ENCODE peak calls at places on chromosomes 12 and 14, in nine cellular contexts. J is fibroblast of pulmonary artery, N is A549, H is heart right ventricle, S is foreskin keratinocyte, W is fibroblast of the aortic adventitia, V is PC-3, L is ovary, D is GM13977. K is an unnamed sample.

GRCh38 chr12:9731393-9731792 is 1.5 kb downstream of the CLECL1 start:
- DNase-seq in D (no peak), N (no peak), W (no peak), H (no peak), V (no peak), J (no peak), L (no peak), S (no peak), K (no peak)

GRCh38 chr14:102901633-102902032 is 20.8 kb upstream of the AMN start:
- DNase-seq in H (no peak), V (no peak), J (no peak), D (peak; percentile 95), L (no peak), W (no peak), N (no peak), S (no peak), K (no peak)

GRCh38 chr12:67088401-67089118 is 180.6 kb upstream of the CAND1 start:
- DNase-seq in S (no peak), J (no peak), D (no peak), N (no peak), L (no peak), V (no peak), W (no peak), H (no peak), K (no peak)

GRCh38 chr12:10069099-10069498 is 29.7 kb downstream of the CLEC1A start:
- DNase-seq in H (no peak), N (no peak), L (no peak), V (no peak), J (peak; percentile 3), S (no peak), W (no peak), D (no peak), K (peak; percentile 64)

GRCh38 chr12:124482901-124483799 is 84.3 kb downstream of the NCOR2 start:
- DNase-seq in J (no peak), W (no peak), V (no peak), L (no peak), S (no peak), D (no peak), N (no peak), H (no peak), K (no peak)

GRCh38 chr12:46269429-46270241 is 792 bp upstream of the SLC38A1 start:
- DNase-seq in V (peak; percentile 76), H (no peak), W (no peak), D (peak; percentile 78), L (no peak), S (peak; percentile 66), J (no peak), N (peak; percentile 52), K (no peak)

GRCh38 chr12:31491395-31491794 is 99.5 kb downstream of the DENND5B start:
- DNase-seq in N (no peak), J (no peak), W (no peak), V (no peak), L (no peak), S (no peak), H (no peak), D (no peak), K (no peak)

GRCh38 chr12:67535176-67535575 is 113.4 kb upstream of the DYRK2 start:
- DNase-seq in S (no peak), W (no peak), H (no peak), N (no peak), L (no peak), D (no peak), V (no peak), J (no peak), K (no peak)

GRCh38 chr14:74299061-74299545 is 3.6 kb downstream of the ABCD4 start:
- DNase-seq in J (peak; percentile 60), V (peak; percentile 31), W (peak; percentile 25), H (no peak), N (no peak), D (no peak), L (no peak), S (no peak), K (peak; percentile 58)

GRCh38 chr14:74301594-74302159 is 1.1 kb downstream of the ABCD4 start:
- DNase-seq in N (no peak), H (no peak), D (no peak), V (no peak), W (no peak), L (no peak), J (no peak), S (no peak), K (no peak)

GRCh38 chr14:74302160-74302628 is 540 bp downstream of the ABCD4 start:
- DNase-seq in L (no peak), W (peak; percentile 68), D (peak; percentile 67), J (peak; percentile 62), H (no peak), N (peak; percentile 71), V (peak; percentile 43), S (no peak), K (peak; percentile 59)

GRCh38 chr14:74308695-74309094 is 6.0 kb upstream of the ABCD4 start:
- DNase-seq in D (no peak), J (no peak), W (no peak), L (no peak), V (no peak), H (no peak), N (no peak), S (no peak), K (no peak)

DNA sequence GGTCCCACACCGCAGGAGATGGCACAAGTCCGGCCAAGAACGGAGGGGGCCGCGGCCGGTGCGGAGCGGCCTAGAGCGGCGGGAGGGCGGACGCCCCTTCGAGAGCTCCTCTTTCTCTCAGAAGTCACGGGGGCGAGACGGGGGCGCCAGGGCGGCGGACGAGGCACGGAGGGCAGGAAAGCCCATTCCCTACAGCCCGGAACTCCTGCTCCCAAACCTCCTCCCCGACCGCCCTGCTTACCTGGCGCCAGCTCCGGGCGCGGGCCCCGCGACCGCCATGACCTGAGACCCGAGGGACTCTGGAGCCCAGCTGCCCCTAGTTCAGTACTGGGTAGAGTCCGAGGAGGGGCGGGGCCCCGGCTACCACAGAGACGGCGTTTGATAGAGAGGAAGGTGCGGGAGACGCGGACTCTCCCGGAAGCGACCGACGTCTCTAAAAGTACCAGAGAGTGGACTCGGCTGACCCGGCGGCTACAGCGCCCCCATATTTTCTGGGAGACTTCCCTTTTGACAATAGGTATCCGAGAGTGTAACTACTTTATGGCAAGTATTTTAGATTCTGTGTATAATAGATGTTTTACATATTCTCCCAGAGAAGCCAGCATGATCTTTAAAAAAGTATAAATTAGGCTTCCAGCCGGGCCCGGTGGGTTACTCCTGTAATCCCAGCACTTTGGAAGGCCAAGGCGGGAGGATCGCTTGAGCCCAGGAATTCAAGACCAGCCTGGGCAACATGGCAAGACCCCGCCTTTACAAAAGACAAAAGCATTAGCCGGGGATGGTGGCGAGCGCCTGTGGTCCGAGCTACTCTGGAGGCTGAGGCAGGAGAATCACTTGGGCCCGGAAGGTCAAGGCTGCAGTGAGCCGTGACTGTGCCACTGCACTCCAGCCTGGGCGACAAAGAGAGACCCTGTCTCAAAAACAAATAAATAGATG is at the start of gene ABCD4:
- DNase-seq in W (peak; percentile 91), J (peak; percentile 93), L (peak; percentile 91), S (peak; percentile 65), V (peak; percentile 94), H (peak; percentile 93), N (peak; percentile 85), D (peak; percentile 89), K (peak; percentile 90)
- TF ChIP-seq CTCF in W (peak; percentile 36), J (peak; percentile 30), L (no peak), S (peak; percentile 91), V (peak; percentile 83), H (peak; percentile 67), N (peak; percentile 83), D (peak; percentile 72), K (peak; percentile 51)

GRCh38 chr14:61889914-61890351 is 127.7 kb downstream of the SNAPC1 start:
- DNase-seq in H (no peak), L (no peak), W (no peak), J (no peak), V (no peak), N (no peak), D (peak; percentile 62), S (no peak), K (no peak)
- TF ChIP-seq CTCF in H (no peak), L (no peak), W (no peak), J (no peak), V (no peak), N (no peak), D (no peak), S (no peak), K (no peak)

GRCh38 chr12:61991663-61992062 is 268.5 kb upstream of the USP15 start:
- DNase-seq in V (no peak), N (no peak), S (no peak), D (no peak), W (no peak), J (no peak), L (no peak), H (no peak), K (no peak)

GRCh38 chr12:61996717-61997116 is 263.5 kb upstream of the USP15 start:
- DNase-seq in W (no peak), H (no peak), V (no peak), S (no peak), L (no peak), N (no peak), D (no peak), J (no peak), K (no peak)

DNA sequence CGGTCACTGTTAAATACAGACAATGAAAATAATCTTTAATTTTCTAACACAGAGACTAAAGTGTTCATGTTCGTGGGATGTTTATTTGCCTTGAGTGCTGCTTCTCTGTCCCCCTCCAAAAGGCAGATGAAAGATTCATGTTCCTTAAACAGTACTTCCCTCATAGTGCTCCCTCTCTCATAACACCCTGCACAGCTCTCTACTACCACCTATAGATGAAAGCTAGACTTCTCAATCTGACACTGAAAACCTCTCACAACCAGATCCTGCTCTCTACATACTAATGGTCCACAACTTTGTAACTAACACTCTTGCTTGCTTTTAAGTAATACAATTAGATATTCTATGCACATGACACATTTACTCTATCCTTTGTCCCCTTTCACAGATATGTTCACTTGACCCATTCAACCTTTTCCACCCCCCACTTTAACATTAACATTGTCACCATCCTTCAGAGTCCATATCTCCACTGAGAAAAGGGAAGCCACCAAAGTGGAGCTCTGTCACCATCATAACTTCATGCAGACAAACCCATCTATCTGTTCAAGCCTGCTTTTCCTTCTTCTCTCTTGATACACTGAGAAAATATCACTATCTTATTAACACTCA is 266.4 kb upstream of the USP15 start:
- DNase-seq in V (peak; percentile 61), S (peak; percentile 5), J (peak; percentile 10), H (no peak), L (no peak), W (no peak), D (no peak), N (no peak), K (peak; percentile 16)
- TF ChIP-seq CTCF in V (peak; percentile 75), S (peak; percentile 73), J (peak; percentile 49), H (peak; percentile 65), L (no peak), W (peak; percentile 14), D (peak; percentile 58), N (peak; percentile 52), K (peak; percentile 75)

DNA sequence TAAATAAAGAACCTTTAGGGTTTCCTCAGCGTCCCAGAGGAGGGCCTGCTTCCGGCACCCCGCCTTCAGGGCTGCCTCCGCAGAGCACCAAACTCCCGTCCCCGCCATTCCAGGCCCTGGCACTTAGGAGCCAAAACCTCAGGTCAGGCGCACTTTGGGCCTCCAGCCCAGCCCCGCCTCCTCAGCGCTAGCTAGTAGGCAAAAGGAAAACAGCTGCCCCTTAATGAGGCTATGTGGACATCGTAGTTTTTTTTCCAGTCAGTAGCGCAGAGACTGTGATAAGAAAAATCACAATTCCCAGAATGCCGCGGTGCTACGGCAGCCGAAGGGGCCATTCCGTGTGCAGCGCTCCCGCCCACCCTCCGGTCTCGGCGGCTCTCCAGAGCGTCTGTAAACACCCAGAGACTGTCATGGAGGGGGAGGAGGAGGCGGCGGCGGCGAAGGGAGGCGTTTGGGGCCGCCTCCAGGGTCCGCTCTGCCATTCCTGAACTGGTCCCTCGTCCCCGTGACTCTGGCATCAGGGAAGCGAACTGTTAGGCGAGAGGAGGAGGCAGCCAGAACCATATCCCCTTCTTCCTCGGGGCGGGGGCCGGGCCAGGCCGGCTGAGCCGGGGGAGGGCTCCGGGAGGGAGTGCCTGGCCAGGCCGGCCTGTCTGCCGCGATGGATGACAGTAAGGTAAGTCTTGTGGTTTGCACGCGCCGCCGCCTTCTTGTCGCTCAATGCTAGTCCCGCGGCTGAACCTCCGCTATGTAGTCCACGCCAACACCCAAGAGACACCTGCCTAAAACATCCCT is at the start of gene CREBL2:
- DNase-seq in H (peak; percentile 93), V (peak; percentile 87), W (peak; percentile 98), N (peak; percentile 93), L (peak; percentile 95), S (peak; percentile 86), D (peak; percentile 88), J (peak; percentile 99), K (peak; percentile 97)
- TF ChIP-seq CTCF in H (no peak), V (no peak), W (no peak), N (no peak), L (no peak), S (no peak), D (no peak), J (no peak), K (no peak)